ENCODE peak calls at places on chromosomes 5 and 9, in seven cellular contexts. O, C, K, M, I, D and Z are unnamed samples.

GRCh38 chr9:135987838-135988404 is 26.7 kb upstream of the UBAC1 start:
- DNase-seq in O (no peak), C (no peak), K (no peak), M (no peak), I (no peak), D (no peak), Z (no peak)

GRCh38 chr9:112546149-112547012 is 59.8 kb downstream of the KIAA1958 start:
- DNase-seq in O (no peak), C (no peak), K (no peak), M (no peak), I (no peak), D (no peak), Z (no peak)

GRCh38 chr9:128146591-128147120 is 2.6 kb upstream of the LCN2 start:
- DNase-seq in O (no peak), C (no peak), K (no peak), M (peak), I (no peak), D (no peak), Z (peak)

GRCh38 chr5:39014544-39014943 is 59.7 kb downstream of the RICTOR start:
- DNase-seq in O (no peak), C (peak), K (no peak), M (no peak), I (no peak), D (peak), Z (no peak)

GRCh38 chr9:94949330-94949729 is 222.8 kb downstream of the AOPEP start:
- DNase-seq in O (no peak), C (no peak), K (no peak), M (no peak), I (no peak), D (no peak), Z (no peak)

GRCh38 chr9:121944741-121945191 is 148.3 kb downstream of the TTLL11 start:
- DNase-seq in O (peak), C (peak), K (no peak), M (no peak), I (no peak), D (peak), Z (no peak)

GRCh38 chr5:147576646-147577535 is 67.0 kb upstream of the DPYSL3 start:
- DNase-seq in O (peak), C (peak), K (peak), M (peak), I (peak), D (no peak), Z (peak)

GRCh38 chr9:79694676-79695400 is 123.1 kb downstream of the TLE4 start:
- DNase-seq in O (peak), C (peak), K (no peak), M (no peak), I (no peak), D (peak), Z (no peak)